ENCODE peak calls at places on chromosomes 1 and 21, in four cellular contexts. T is SK-N-SH, C is K562, L is HepG2. K is an unnamed sample.
A peak's percentile ranks its signal among the peaks of the same experiment; 100 is the strongest.

GRCh38 chr1:105004515-105004914 is 1254.8 kb downstream of the AMY1C start:
- DNase-seq in T (no peak), C (no peak), L (no peak), K (no peak)

GRCh38 chr1:21622466-21623315 is 46.5 kb downstream of the RAP1GAP start:
- DNase-seq in T (peak; percentile 94), C (peak; percentile 92), L (no peak), K (no peak)

GRCh38 chr1:200708769-200709168 is 29.9 kb upstream of the CAMSAP2 start:
- DNase-seq in T (no peak), C (peak; percentile 46), L (no peak), K (no peak)

GRCh38 chr1:219416598-219417238 is 196.2 kb downstream of the ZC3H11B start:
- DNase-seq in T (peak; percentile 44), C (peak; percentile 44), L (peak; percentile 47), K (peak; percentile 15)

GRCh38 chr1:20476260-20477038 is 9.6 kb downstream of the CAMK2N1 start:
- DNase-seq in T (peak; percentile 92), C (peak; percentile 69), L (peak; percentile 93), K (no peak)

GRCh38 chr1:56194911-56195310 is 384.5 kb downstream of the PLPP3 start:
- DNase-seq in T (no peak), C (no peak), L (no peak), K (no peak)

GRCh38 chr1:56399326-56400292 is 179.8 kb downstream of the PLPP3 start:
- DNase-seq in T (no peak), C (no peak), L (no peak), K (no peak)

GRCh38 chr21:38984982-38985422 is 179.3 kb downstream of the ETS2 start:
- DNase-seq in T (peak; percentile 79), C (no peak), L (no peak), K (no peak)

GRCh38 chr1:118970451-118970850 is 17.7 kb downstream of the TBX15 start:
- DNase-seq in T (no peak), C (no peak), L (no peak), K (no peak)

GRCh38 chr1:244497805-244498204 is 36.7 kb downstream of the CATSPERE start:
- DNase-seq in T (no peak), C (no peak), L (no peak), K (no peak)

GRCh38 chr1:20571427-20571826 is 17.5 kb upstream of the CDA start:
- DNase-seq in T (no peak), C (no peak), L (no peak), K (no peak)

GRCh38 chr1:205456868-205457724 is 1.3 kb upstream of the BLACAT1 start:
- DNase-seq in T (peak; percentile 81), C (peak; percentile 53), L (no peak), K (no peak)

GRCh38 chr1:43565600-43566360 is 35.1 kb downstream of the PTPRF start:
- DNase-seq in T (peak; percentile 95), C (peak; percentile 93), L (no peak), K (no peak)

GRCh38 chr1:155127672-155128468 is at the start of gene EFNA1:
- DNase-seq in T (peak; percentile 84), C (peak; percentile 78), L (peak; percentile 59), K (no peak)

GRCh38 chr1:110390096-110390495 is 730 bp downstream of the SLC16A4 start:
- DNase-seq in T (no peak), C (peak; percentile 49), L (no peak), K (no peak)

GRCh38 chr1:55064071-55064581 is 24.8 kb downstream of the PCSK9 start:
- DNase-seq in T (peak; percentile 61), C (no peak), L (no peak), K (no peak)

GRCh38 chr1:93678966-93679480 is 2.6 kb downstream of the BCAR3 start:
- DNase-seq in T (no peak), C (no peak), L (no peak), K (no peak)

GRCh38 chr1:184854456-184855180 is 100.0 kb upstream of the EDEM3 start:
- DNase-seq in T (no peak), C (no peak), L (no peak), K (no peak)

GRCh38 chr1:85297855-85298629 is 21.6 kb upstream of the BCL10 start:
- DNase-seq in T (no peak), C (no peak), L (peak; percentile 83), K (peak; percentile 80)

GRCh38 chr1:184745110-184745509 is 9.5 kb downstream of the EDEM3 start:
- DNase-seq in T (no peak), C (no peak), L (no peak), K (no peak)

GRCh38 chr1:20837554-20838192 is 50.6 kb upstream of the HP1BP3 start:
- DNase-seq in T (no peak), C (no peak), L (no peak), K (no peak)

GRCh38 chr1:46804926-46805325 is 6.1 kb downstream of the CYP4B1 start:
- DNase-seq in T (no peak), C (no peak), L (no peak), K (no peak)

GRCh38 chr1:115782571-115783281 is 14.2 kb upstream of the CASQ2 start:
- DNase-seq in T (no peak), C (no peak), L (no peak), K (no peak)

GRCh38 chr21:26236281-26236680 is 65.7 kb upstream of the APP start:
- DNase-seq in T (no peak), C (no peak), L (no peak), K (no peak)

GRCh38 chr1:185646202-185646683 is 87.9 kb upstream of the HMCN1 start:
- DNase-seq in T (peak; percentile 37), C (no peak), L (peak; percentile 99), K (no peak)

GRCh38 chr1:225712391-225712790 is 59.5 kb upstream of the ENAH start:
- DNase-seq in T (no peak), C (no peak), L (no peak), K (no peak)

GRCh38 chr1:229619002-229619401 is 6.9 kb downstream of the TAF5L start:
- DNase-seq in T (no peak), C (no peak), L (no peak), K (no peak)

GRCh38 chr1:150159550-150159949 is 9.8 kb downstream of the PLEKHO1 start:
- DNase-seq in T (no peak), C (no peak), L (no peak), K (no peak)

GRCh38 chr1:185441608-185442007 is 124.6 kb upstream of the IVNS1ABP start:
- DNase-seq in T (no peak), C (no peak), L (peak; percentile 38), K (no peak)

GRCh38 chr21:33587792-33588484 is 546 bp downstream of the DONSON start:
- DNase-seq in T (no peak), C (no peak), L (no peak), K (no peak)

GRCh38 chr1:50271968-50272578 is 151.2 kb downstream of the DMRTA2 start:
- DNase-seq in T (peak; percentile 65), C (peak; percentile 31), L (peak; percentile 15), K (no peak)

GRCh38 chr1:47334765-47335435 is 1.3 kb downstream of the CMPK1 start:
- DNase-seq in T (no peak), C (no peak), L (peak; percentile 82), K (peak; percentile 36)

GRCh38 chr1:25019351-25020172 is 89.5 kb upstream of the RUNX3 start:
- DNase-seq in T (no peak), C (no peak), L (no peak), K (no peak)
- H3K4me1 ChIP-seq in T (peaks cover 8% of the 10 kb centered on the region), C (peaks cover 15% of the 10 kb centered on the region), L (peaks cover 25% of the 10 kb centered on the region), K (peaks cover 67% of the 10 kb centered on the region)

DNA sequence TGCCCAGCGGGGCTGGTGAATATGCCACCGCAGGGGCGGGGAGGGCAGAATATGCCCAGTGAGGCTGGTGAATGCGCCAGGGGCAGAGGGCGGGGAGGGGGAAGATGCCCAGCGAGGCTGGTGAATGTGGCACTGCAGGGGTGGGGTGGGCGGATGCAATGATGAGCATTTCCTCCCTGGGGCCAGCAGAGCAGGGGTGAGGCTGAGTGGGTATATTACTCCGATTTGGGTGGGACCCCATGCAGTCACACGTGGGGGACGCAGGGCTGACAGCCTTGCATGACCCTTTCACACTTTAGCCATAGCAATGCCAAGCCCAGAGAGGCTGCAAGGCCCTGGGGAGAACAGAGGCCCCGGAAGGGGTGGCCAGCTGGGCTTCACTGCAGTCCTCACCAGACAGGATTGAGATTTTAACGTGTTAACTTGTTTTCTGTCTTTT is 9.3 kb upstream of the SLX9 start:
- DNase-seq in T (no peak), C (no peak), L (no peak), K (no peak)
- TF ChIP-seq FOXM1 in T (no peak), C (no peak), L (no peak), K (no peak)

GRCh38 chr1:81809808-81810207 is 9.1 kb downstream of the ADGRL2 start:
- DNase-seq in T (no peak), C (no peak), L (no peak), K (no peak)
- H3K4me1 ChIP-seq in T (peaks cover 11% of the 10 kb centered on the region), C (no peaks in the 10 kb centered on the region), L (peaks cover 16% of the 10 kb centered on the region), K (no peaks in the 10 kb centered on the region)

DNA sequence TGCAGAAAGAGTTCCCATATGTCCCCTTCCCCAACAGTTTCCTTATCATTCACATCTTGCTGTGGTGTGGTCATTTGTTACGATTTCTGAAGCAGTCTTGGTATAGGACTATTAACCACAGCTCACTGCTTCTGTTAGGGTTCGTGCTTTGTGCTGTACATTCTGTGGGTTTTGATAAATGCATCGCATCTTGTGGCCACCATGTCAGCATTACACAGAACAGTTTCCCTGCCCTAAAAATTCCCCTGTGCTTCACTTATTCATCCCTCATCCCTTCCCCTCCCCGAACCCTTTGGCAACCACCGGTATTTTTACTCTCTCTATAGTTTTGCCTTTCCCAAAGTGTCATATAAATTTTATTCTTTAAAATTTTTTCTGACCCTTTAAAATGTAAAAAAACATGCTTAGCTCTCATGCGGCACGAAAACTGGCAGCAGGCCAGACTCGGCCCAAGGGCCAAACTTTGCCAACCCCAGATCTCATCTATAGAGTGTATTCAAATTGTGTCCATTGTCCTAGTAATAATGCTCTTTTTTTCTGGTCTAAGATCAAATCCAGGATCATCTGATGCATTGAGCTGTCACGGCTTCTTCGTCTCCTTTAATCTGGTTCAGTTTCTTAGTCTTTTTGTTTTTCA is 78.2 kb downstream of the SIM2 start:
- DNase-seq in T (no peak), C (no peak), L (no peak), K (no peak)
- TF ChIP-seq FOXM1 in T (no peak), C (no peak), L (no peak), K (no peak)

K was measured in GM12878.